ENCODE peak calls at places on chromosomes 7 and 10, in six cellular contexts. One of them, this sample, is unnamed.

GRCh38 chr10:116207180-116207579 is 65.8 kb downstream of the GFRA1 start:
- DNase-seq in stimulated activated CD8-positive, alpha-beta memory T cell treated with anti-CD3 and anti-CD28 coated beads, Interleukin-15, amount 100 ng/mL, for 24 hours: no peak
- DNase-seq in T1000: no peak
- DNase-seq in GM18507: no peak
- DNase-seq in right cardiac atrium: no peak
- DNase-seq in IMR-90: no peak
- DNase-seq in this sample: no peak

GRCh38 chr7:22338411-22338810 is 18.5 kb downstream of the RAPGEF5 start:
- DNase-seq in right cardiac atrium: no peak
- DNase-seq in T1000: no peak
- DNase-seq in GM18507: no peak
- DNase-seq in IMR-90: no peak
- DNase-seq in stimulated activated CD8-positive, alpha-beta memory T cell treated with anti-CD3 and anti-CD28 coated beads, Interleukin-15, amount 100 ng/mL, for 24 hours: no peak
- DNase-seq in this sample: no peak

GRCh38 chr10:63273575-63273974 is 140.4 kb downstream of the NRBF2 start:
- DNase-seq in IMR-90: peak
- DNase-seq in stimulated activated CD8-positive, alpha-beta memory T cell treated with anti-CD3 and anti-CD28 coated beads, Interleukin-15, amount 100 ng/mL, for 24 hours: no peak
- DNase-seq in right cardiac atrium: no peak
- DNase-seq in T1000: no peak
- DNase-seq in GM18507: no peak
- DNase-seq in this sample: no peak

GRCh38 chr10:76311752-76312699 is 880.6 kb downstream of the LRMDA start:
- DNase-seq in T1000: peak
- DNase-seq in stimulated activated CD8-positive, alpha-beta memory T cell treated with anti-CD3 and anti-CD28 coated beads, Interleukin-15, amount 100 ng/mL, for 24 hours: no peak
- DNase-seq in GM18507: no peak
- DNase-seq in IMR-90: no peak
- DNase-seq in right cardiac atrium: no peak
- DNase-seq in this sample: peak

GRCh38 chr7:158272091-158272490 is 315.5 kb downstream of the PTPRN2 start:
- DNase-seq in T1000: no peak
- DNase-seq in right cardiac atrium: no peak
- DNase-seq in IMR-90: no peak
- DNase-seq in GM18507: no peak
- DNase-seq in stimulated activated CD8-positive, alpha-beta memory T cell treated with anti-CD3 and anti-CD28 coated beads, Interleukin-15, amount 100 ng/mL, for 24 hours: no peak
- DNase-seq in this sample: no peak

GRCh38 chr7:154388999-154389398 is 336.8 kb downstream of the DPP6 start:
- DNase-seq in right cardiac atrium: no peak
- DNase-seq in T1000: no peak
- DNase-seq in GM18507: no peak
- DNase-seq in stimulated activated CD8-positive, alpha-beta memory T cell treated with anti-CD3 and anti-CD28 coated beads, Interleukin-15, amount 100 ng/mL, for 24 hours: no peak
- DNase-seq in IMR-90: no peak
- DNase-seq in this sample: no peak

GRCh38 chr10:48224979-48225560 is 49.4 kb downstream of the FRMPD2 start:
- DNase-seq in GM18507: no peak
- DNase-seq in T1000: no peak
- DNase-seq in right cardiac atrium: no peak
- DNase-seq in IMR-90: no peak
- DNase-seq in stimulated activated CD8-positive, alpha-beta memory T cell treated with anti-CD3 and anti-CD28 coated beads, Interleukin-15, amount 100 ng/mL, for 24 hours: no peak
- DNase-seq in this sample: no peak

GRCh38 chr10:70562036-70562710 is 40.4 kb downstream of the PRF1 start:
- DNase-seq in IMR-90: no peak
- DNase-seq in stimulated activated CD8-positive, alpha-beta memory T cell treated with anti-CD3 and anti-CD28 coated beads, Interleukin-15, amount 100 ng/mL, for 24 hours: no peak
- DNase-seq in T1000: no peak
- DNase-seq in right cardiac atrium: peak
- DNase-seq in GM18507: no peak
- DNase-seq in this sample: no peak

GRCh38 chr7:13946181-13946580 is 43.3 kb downstream of the ETV1 start:
- DNase-seq in IMR-90: peak
- DNase-seq in T1000: no peak
- DNase-seq in right cardiac atrium: no peak
- DNase-seq in stimulated activated CD8-positive, alpha-beta memory T cell treated with anti-CD3 and anti-CD28 coated beads, Interleukin-15, amount 100 ng/mL, for 24 hours: no peak
- DNase-seq in GM18507: no peak
- DNase-seq in this sample: no peak

GRCh38 chr10:124676416-124677062 is 67.6 kb downstream of the FAM53B start:
- DNase-seq in right cardiac atrium: peak
- DNase-seq in stimulated activated CD8-positive, alpha-beta memory T cell treated with anti-CD3 and anti-CD28 coated beads, Interleukin-15, amount 100 ng/mL, for 24 hours: no peak
- DNase-seq in T1000: no peak
- DNase-seq in IMR-90: no peak
- DNase-seq in GM18507: no peak
- DNase-seq in this sample: no peak

GRCh38 chr7:95536656-95537311 is 51.0 kb downstream of the ASB4 start:
- DNase-seq in right cardiac atrium: no peak
- DNase-seq in GM18507: no peak
- DNase-seq in stimulated activated CD8-positive, alpha-beta memory T cell treated with anti-CD3 and anti-CD28 coated beads, Interleukin-15, amount 100 ng/mL, for 24 hours: no peak
- DNase-seq in IMR-90: no peak
- DNase-seq in T1000: no peak
- DNase-seq in this sample: no peak